ENCODE peak calls at places on chromosomes 3 and 15, in four cellular contexts. Y is tibial nerve, F is endothelial cell of umbilical vein, G is MM.1S. J is an unnamed sample.

GRCh38 chr3:51355891-51356578 is 29.1 kb upstream of the MANF start:
- DNase-seq in Y (no peak), F (no peak), G (no peak), J (no peak)

GRCh38 chr3:130894873-130895330 is 1.0 kb downstream of the ATP2C1 start:
- DNase-seq in Y (no peak), F (peak; percentile 39), G (no peak), J (no peak)

GRCh38 chr15:88652456-88653199 is 13.8 kb downstream of the ISG20 start:
- DNase-seq in Y (no peak), F (peak; percentile 44), G (no peak), J (no peak)

GRCh38 chr3:31614162-31614921 is 81.6 kb downstream of the STT3B start:
- DNase-seq in Y (no peak), F (peak; percentile 13), G (no peak), J (no peak)

GRCh38 chr3:134004841-134005240 is 24.9 kb downstream of the SLCO2A1 start:
- DNase-seq in Y (no peak), F (no peak), G (no peak), J (no peak)

GRCh38 chr3:10815487-10815886 is 541 bp upstream of the SLC6A11 start:
- DNase-seq in Y (no peak), F (no peak), G (no peak), J (no peak)

GRCh38 chr15:67185621-67186225 is 68.7 kb downstream of the AAGAB start:
- DNase-seq in Y (no peak), F (no peak), G (peak; percentile 15), J (no peak)

GRCh38 chr3:146221276-146221675 is 29.6 kb downstream of the PLSCR4 start:
- DNase-seq in Y (no peak), F (peak; percentile 57), G (no peak), J (no peak)

GRCh38 chr3:152384412-152384811 is 115.7 kb downstream of the MBNL1 start:
- DNase-seq in Y (no peak), F (no peak), G (no peak), J (no peak)

GRCh38 chr3:8557298-8557697 is 55.7 kb downstream of the LMCD1 start:
- DNase-seq in Y (peak; percentile 60), F (no peak), G (no peak), J (no peak)

GRCh38 chr3:129121016-129121791 is 400 bp downstream of the RAB43 start:
- DNase-seq in Y (no peak), F (peak; percentile 59), G (no peak), J (no peak)

GRCh38 chr3:123383101-123384053 is 65.5 kb downstream of the ADCY5 start:
- DNase-seq in Y (no peak), F (no peak), G (no peak), J (no peak)

GRCh38 chr15:80878242-80878866 is 99.2 kb downstream of the CEMIP start:
- DNase-seq in Y (no peak), F (no peak), G (no peak), J (no peak)

GRCh38 chr3:184549793-184550585 is 11.6 kb upstream of the EPHB3 start:
- DNase-seq in Y (no peak), F (no peak), G (no peak), J (no peak)

GRCh38 chr3:121529308-121529707 is 16.5 kb downstream of the POLQ start:
- DNase-seq in Y (no peak), F (peak; percentile 31), G (no peak), J (no peak)

GRCh38 chr3:127680790-127681189 is 8.0 kb downstream of the ABTB1 start:
- DNase-seq in Y (no peak), F (no peak), G (no peak), J (no peak)

GRCh38 chr15:100687532-100688215 is 85.3 kb downstream of the ASB7 start:
- DNase-seq in Y (no peak), F (no peak), G (no peak), J (no peak)

GRCh38 chr3:129039271-129040038 is 21.1 kb upstream of the GP9 start:
- DNase-seq in Y (no peak), F (no peak), G (no peak), J (peak; percentile 43)

GRCh38 chr3:4744405-4745239 is 234.6 kb upstream of the BHLHE40 start:
- DNase-seq in Y (no peak), F (peak; percentile 92), G (no peak), J (no peak)

GRCh38 chr3:111691293-111691909 is 96.3 kb upstream of the ZBED2 start:
- DNase-seq in Y (no peak), F (peak; percentile 53), G (peak; percentile 46), J (no peak)

DNA sequence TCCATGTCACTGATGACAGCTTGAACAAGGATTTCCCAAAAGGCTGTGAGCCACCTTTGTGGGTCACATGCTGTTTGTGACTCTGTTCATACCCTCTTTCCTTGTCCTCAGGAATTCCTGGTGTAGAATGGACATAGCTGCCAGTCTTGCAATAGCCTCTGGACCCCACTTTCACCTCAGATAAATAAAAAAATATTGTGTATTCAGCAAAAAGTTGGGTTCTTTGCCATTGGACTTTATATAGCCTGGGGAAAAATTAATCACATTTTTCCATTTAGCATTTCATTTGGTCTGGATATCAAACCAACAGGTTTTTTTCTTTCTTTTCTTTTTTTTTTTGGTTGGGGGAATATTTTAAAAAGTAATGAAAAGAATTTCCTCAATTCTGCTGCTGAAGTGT is 144.8 kb downstream of the PDCD6IP start:
- DNase-seq in Y (no peak), F (no peak), G (no peak), J (no peak)
- H3K9me3 ChIP-seq in Y (no peaks in the 10 kb centered on the region), F (no peaks in the 10 kb centered on the region), G (no peaks in the 10 kb centered on the region), J (no peaks in the 10 kb centered on the region)

DNA sequence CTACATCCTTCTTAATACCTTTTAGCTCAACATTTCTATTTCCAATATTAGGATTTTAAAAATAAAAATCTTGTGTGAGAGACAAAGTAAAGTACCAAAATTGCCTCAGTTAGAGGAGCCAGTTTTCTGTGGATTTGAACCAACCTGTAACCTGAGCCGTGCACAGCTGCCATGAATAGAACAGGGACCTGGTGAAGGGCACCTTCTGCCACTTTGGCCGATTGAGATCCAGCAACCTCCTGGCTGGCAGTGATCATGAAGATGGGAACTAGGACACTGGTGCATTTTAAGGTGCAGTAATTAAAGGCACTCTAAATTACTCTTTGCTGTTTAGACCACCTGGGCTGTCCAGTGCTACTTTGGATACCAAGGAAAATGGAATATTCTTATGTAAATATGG is 34.3 kb upstream of the TRAK1 start:
- DNase-seq in Y (no peak), F (no peak), G (no peak), J (no peak)
- H3K36me3 ChIP-seq in Y (no peaks in the 10 kb centered on the region), F (no peaks in the 10 kb centered on the region), G (no peaks in the 10 kb centered on the region), J (no peaks in the 10 kb centered on the region)

GRCh38 chr3:188294113-188294512 is 140.2 kb downstream of the LPP start:
- DNase-seq in Y (no peak), F (no peak), G (no peak), J (no peak)
- H3K4me1 ChIP-seq in Y (no peaks in the 10 kb centered on the region), F (peaks cover 49% of the 10 kb centered on the region), G (no peaks in the 10 kb centered on the region), J (peaks cover 16% of the 10 kb centered on the region)

GRCh38 chr3:113271189-113271588 is 59.8 kb downstream of the BOC start:
- DNase-seq in Y (no peak), F (no peak), G (no peak), J (no peak)

GRCh38 chr3:113270786-113271185 is 59.4 kb downstream of the BOC start:
- DNase-seq in Y (no peak), F (no peak), G (no peak), J (no peak)

GRCh38 chr3:113268917-113269316 is 57.6 kb downstream of the BOC start:
- DNase-seq in Y (no peak), F (no peak), G (no peak), J (no peak)

GRCh38 chr3:113269661-113270060 is 58.3 kb downstream of the BOC start:
- DNase-seq in Y (no peak), F (no peak), G (no peak), J (no peak)

GRCh38 chr3:113270096-113270495 is 58.7 kb downstream of the BOC start:
- DNase-seq in Y (no peak), F (no peak), G (no peak), J (no peak)
- H3K9me3 ChIP-seq in Y (no peaks in the 10 kb centered on the region), F (no peaks in the 10 kb centered on the region), G (no peaks in the 10 kb centered on the region), J (no peaks in the 10 kb centered on the region)

GRCh38 chr3:22990291-22991200 is 212.6 kb upstream of the UBE2E2 start:
- DNase-seq in Y (no peak), F (no peak), G (no peak), J (no peak)
- H3K36me3 ChIP-seq in Y (no peaks in the 10 kb centered on the region), F (no peaks in the 10 kb centered on the region), G (no peaks in the 10 kb centered on the region), J (no peaks in the 10 kb centered on the region)

GRCh38 chr15:91857772-91858171 is 4.3 kb downstream of the SLCO3A1 start:
- DNase-seq in Y (no peak), F (no peak), G (peak; percentile 77), J (no peak)
- H3K4me1 ChIP-seq in Y (no peaks in the 10 kb centered on the region), F (no peaks in the 10 kb centered on the region), G (peaks cover 46% of the 10 kb centered on the region), J (peaks cover 5% of the 10 kb centered on the region)

GRCh38 chr3:29976871-29977270 is 629.5 kb upstream of the TGFBR2 start:
- DNase-seq in Y (no peak), F (peak; percentile 59), G (no peak), J (no peak)

GRCh38 chr3:29977360-29977759 is 629.0 kb upstream of the TGFBR2 start:
- DNase-seq in Y (no peak), F (no peak), G (no peak), J (no peak)

GRCh38 chr3:29973763-29974162 is 632.6 kb upstream of the TGFBR2 start:
- DNase-seq in Y (no peak), F (no peak), G (no peak), J (no peak)

GRCh38 chr3:29978036-29978435 is 628.4 kb upstream of the TGFBR2 start:
- DNase-seq in Y (no peak), F (no peak), G (no peak), J (no peak)

GRCh38 chr3:29972594-29972993 is 633.8 kb upstream of the TGFBR2 start:
- DNase-seq in Y (peak; percentile 36), F (no peak), G (no peak), J (peak; percentile 27)
- H3K9me3 ChIP-seq in Y (peaks cover 5% of the 10 kb centered on the region), F (no peaks in the 10 kb centered on the region), G (no peaks in the 10 kb centered on the region), J (no peaks in the 10 kb centered on the region)